ENCODE peak calls at places on chromosomes 13 and 19, in five cellular contexts. F, X, L, Z and R are unnamed samples.

GRCh38 chr19:50870417-50871089 is 2.7 kb upstream of the KLK2 start:
- DNase-seq in F (no peak), Z (peak), L (no peak), X (no peak), R (peak)

GRCh38 chr19:36436531-36436930 is 18.1 kb upstream of the ZFP82 start:
- DNase-seq in X (no peak), F (no peak), Z (no peak), L (no peak), R (no peak)

GRCh38 chr13:111531505-111531904 is 211.1 kb downstream of the TEX29 start:
- DNase-seq in L (no peak), Z (peak), F (no peak), X (no peak), R (no peak)

GRCh38 chr13:75798353-75799245 is 162.5 kb downstream of the LMO7 start:
- DNase-seq in Z (no peak), X (no peak), F (peak), L (no peak), R (no peak)

GRCh38 chr13:36850790-36851438 is 31.9 kb downstream of the RFXAP start:
- DNase-seq in F (no peak), Z (no peak), L (no peak), X (no peak), R (peak)

GRCh38 chr19:46886546-46887239 is 25.9 kb downstream of the ARHGAP35 start:
- DNase-seq in X (no peak), F (no peak), L (no peak), Z (no peak), R (no peak)

GRCh38 chr13:82717249-82717648 is 1165.0 kb downstream of the SLITRK1 start:
- DNase-seq in F (peak), Z (no peak), X (no peak), L (no peak), R (no peak)

GRCh38 chr13:74203576-74203975 is 69.4 kb upstream of the KLF12 start:
- DNase-seq in Z (no peak), X (no peak), F (no peak), L (no peak), R (no peak)

GRCh38 chr13:74755065-74755464 is 620.9 kb upstream of the KLF12 start:
- DNase-seq in L (no peak), F (no peak), X (no peak), Z (no peak), R (no peak)

GRCh38 chr19:33774751-33775150 is 21.9 kb upstream of the KCTD15 start:
- DNase-seq in Z (no peak), L (no peak), X (no peak), F (no peak), R (no peak)

GRCh38 chr13:65964672-65965071 is 1265.5 kb downstream of the PCDH9 start:
- DNase-seq in Z (no peak), F (no peak), X (no peak), L (no peak), R (no peak)

GRCh38 chr13:31909889-31910551 is 121.6 kb upstream of the FRY start:
- DNase-seq in L (peak), X (no peak), F (peak), Z (peak), R (peak)

GRCh38 chr13:34719060-34719875 is 222.8 kb upstream of the NBEA start:
- DNase-seq in X (no peak), L (no peak), F (no peak), Z (no peak), R (no peak)

GRCh38 chr19:6464070-6464873 is at the start of gene CRB3:
- DNase-seq in X (peak), Z (peak), F (no peak), L (peak), R (no peak)
- TF ChIP-seq POLR2A in X (no peak), Z (peak), F (no peak), L (peak), R (no peak)

DNA sequence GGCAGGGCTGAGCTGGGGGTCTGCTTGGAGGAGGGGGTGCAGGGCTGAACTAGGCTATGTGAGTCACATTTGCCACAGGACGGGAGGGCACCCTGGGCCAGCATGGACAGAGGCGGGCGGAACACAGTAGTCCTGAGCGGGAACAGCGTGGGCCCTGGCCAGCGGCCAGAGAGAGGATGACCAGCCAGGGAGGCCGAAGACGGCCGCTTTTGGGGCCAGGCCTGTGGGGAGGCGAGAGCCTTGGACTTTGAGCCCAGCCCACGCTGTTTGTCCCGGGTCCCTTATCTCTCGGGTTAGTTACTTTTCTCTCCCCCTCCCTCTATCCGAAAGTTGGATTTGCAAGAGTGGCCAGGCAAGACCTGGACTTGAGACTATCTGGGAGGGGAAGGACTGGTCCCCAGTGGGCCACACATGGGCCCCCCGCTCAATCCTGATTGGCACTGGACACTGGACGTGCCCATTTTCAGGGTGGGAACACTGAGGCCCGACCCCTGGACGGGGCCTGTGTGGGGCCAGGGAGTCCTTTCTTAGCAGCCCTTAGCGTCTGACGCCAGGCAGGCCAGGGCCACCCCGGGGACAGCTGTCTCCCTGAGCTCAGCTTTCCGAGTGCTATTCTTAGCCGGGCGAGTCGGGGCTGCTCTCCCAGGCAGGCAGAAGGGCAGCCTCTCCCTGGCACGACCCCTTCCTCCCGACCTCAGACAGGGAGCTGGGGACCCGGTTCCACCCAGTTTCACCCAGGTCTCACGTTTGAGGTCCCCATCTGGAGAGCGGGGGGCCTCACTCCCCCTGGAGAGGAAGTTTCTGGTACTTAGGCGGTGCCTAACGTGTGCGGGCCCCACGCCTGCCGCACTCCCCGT is 833 bp downstream of the GAMT start:
- DNase-seq in X (no peak), Z (peak), F (no peak), L (peak), R (no peak)
- TF ChIP-seq POLR2A in X (no peak), Z (peak), F (no peak), L (no peak), R (no peak)

DNA sequence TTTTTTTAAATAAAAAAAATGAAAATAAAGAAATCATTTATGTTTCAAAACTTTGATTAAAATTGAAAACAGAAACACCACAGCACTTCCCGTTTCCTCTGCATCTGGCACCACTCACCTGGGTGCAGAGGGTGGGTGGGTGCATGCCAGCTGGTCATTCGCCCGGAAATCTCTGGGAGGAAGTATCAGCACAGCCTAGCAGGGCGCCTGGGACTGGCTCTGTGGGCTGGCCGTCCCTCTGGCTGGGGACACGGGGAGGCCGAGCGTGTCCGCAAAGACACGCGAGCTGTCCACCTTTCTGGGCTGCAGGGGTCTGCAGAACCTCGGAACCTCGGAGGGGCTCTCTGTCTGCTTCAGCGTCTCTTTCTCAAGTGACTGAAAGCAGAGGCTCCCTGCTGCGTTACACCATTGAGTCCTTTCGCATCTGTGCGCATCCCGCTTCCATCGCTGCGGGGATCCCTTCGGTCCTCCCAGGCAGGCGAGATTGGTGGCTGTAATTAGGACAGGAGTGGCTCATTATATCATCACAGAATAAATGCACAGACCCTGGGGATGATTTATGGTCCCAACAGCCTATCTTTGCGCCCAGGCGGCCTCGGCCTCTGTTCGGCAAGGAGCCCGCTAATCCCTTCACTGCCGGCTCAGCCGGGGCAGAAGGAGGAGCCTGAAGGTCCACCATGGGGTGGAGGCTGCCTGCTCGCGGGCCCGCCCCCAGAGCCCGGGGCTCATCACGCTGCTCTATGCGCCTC is 17.2 kb downstream of the CRTC1 start:
- DNase-seq in X (peak), Z (peak), L (peak), F (peak), R (peak)
- TF ChIP-seq POLR2A in X (no peak), Z (peak), L (no peak), F (no peak), R (no peak)

GRCh38 chr19:49489601-49490167 is 2.3 kb downstream of the RPL13A start:
- DNase-seq in L (no peak), Z (no peak), F (no peak), X (no peak), R (no peak)

GRCh38 chr19:49490287-49491029 is 3.0 kb downstream of the RPL13A start:
- DNase-seq in X (no peak), L (no peak), F (no peak), Z (no peak), R (no peak)

GRCh38 chr19:49491030-49491803 is 3.8 kb downstream of the RPL13A start:
- DNase-seq in Z (no peak), L (no peak), F (no peak), X (no peak), R (no peak)

GRCh38 chr19:49491804-49492572 is 4.2 kb upstream of the RPS11 start:
- DNase-seq in L (no peak), Z (no peak), F (no peak), X (no peak), R (no peak)

DNA sequence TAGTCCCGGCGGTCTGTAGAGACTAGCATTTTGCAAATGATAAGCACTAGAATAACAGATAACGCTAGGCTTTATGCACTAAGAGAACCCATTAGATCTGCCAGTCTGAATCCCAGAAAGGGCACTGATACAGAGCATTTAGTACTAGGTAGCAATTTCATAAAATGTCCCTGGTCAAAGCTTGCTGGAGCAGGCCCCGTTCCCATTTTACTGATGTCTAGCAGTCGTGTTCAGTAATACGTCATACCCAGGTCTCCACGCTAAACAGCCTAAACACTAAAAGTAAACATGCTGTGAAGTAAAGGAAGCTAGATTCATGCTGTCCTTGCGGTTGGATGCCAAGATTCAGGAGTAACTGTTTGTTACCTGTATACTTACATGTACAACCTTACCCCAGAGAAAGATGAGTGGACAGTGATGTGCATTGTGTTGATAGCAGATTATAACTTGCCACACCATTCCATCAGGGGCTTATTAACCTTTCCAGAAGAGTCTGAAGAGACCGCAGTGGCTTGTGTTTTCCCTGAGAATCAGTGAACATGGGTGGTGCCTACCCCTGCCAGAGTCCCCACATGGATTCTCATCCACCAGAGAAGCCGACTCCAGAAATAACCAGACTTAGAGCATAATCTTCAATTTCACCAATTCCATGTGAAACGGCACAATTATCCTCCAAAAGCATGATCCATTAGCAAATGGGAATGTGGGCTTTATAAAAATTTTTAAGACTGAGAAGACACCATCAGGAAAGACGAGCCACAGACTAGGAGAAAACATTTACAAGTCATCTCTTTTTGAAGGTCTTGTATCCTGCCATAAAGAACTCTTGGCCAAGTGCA is 3.4 kb upstream of the RPS11 start:
- DNase-seq in L (no peak), Z (no peak), F (no peak), X (no peak), R (no peak)
- TF ChIP-seq POLR2A in L (no peak), Z (peak), F (no peak), X (no peak), R (peak)